ENCODE peak calls at places on chromosomes 2 and 18, in four cellular contexts. X, K, I and Q are unnamed samples.

GRCh38 chr2:31382452-31383120 is 32.0 kb downstream of the XDH start:
- DNase-seq in X (peak), K (no peak), I (peak), Q (no peak)

GRCh38 chr18:62925031-62925688 is 209.8 kb downstream of the PHLPP1 start:
- DNase-seq in X (peak), K (no peak), I (peak), Q (no peak)

GRCh38 chr18:31439807-31440325 is 7.7 kb upstream of the DSG3 start:
- DNase-seq in X (no peak), K (no peak), I (no peak), Q (no peak)

GRCh38 chr2:9364791-9365497 is 58.4 kb downstream of the ITGB1BP1 start:
- DNase-seq in X (no peak), K (no peak), I (no peak), Q (no peak)

GRCh38 chr2:135694711-135695110 is 46.9 kb upstream of the UBXN4 start:
- DNase-seq in X (no peak), K (no peak), I (peak), Q (no peak)

GRCh38 chr2:128354731-128355470 is 36.2 kb upstream of the HS6ST1 start:
- DNase-seq in X (no peak), K (no peak), I (peak), Q (no peak)

GRCh38 chr2:39512434-39512935 is 75.4 kb upstream of the MAP4K3 start:
- DNase-seq in X (no peak), K (peak), I (no peak), Q (no peak)

GRCh38 chr18:45275367-45276113 is 339.7 kb upstream of the SLC14A2 start:
- DNase-seq in X (peak), K (no peak), I (peak), Q (peak)

GRCh38 chr2:10541081-10541480 is 93.0 kb upstream of the ODC1 start:
- DNase-seq in X (no peak), K (no peak), I (no peak), Q (no peak)

GRCh38 chr2:54394392-54394791 is 61.7 kb upstream of the SPTBN1 start:
- DNase-seq in X (no peak), K (no peak), I (peak), Q (no peak)

GRCh38 chr2:95022309-95023221 is 2.9 kb upstream of the MAL start:
- DNase-seq in X (peak), K (no peak), I (peak), Q (peak)

GRCh38 chr2:241842620-241843211 is 16.0 kb downstream of the PDCD1 start:
- DNase-seq in X (no peak), K (no peak), I (no peak), Q (no peak)

GRCh38 chr2:43450617-43451016 is 145.2 kb downstream of the THADA start:
- DNase-seq in X (no peak), K (no peak), I (no peak), Q (no peak)

GRCh38 chr2:172571245-172571644 is 15.4 kb downstream of the PDK1 start:
- DNase-seq in X (no peak), K (no peak), I (no peak), Q (no peak)

GRCh38 chr2:142052220-142052863 is 78.5 kb downstream of the LRP1B start:
- DNase-seq in X (peak), K (no peak), I (no peak), Q (no peak)

GRCh38 chr2:17051558-17051957 is 385.9 kb upstream of the CYRIA start:
- DNase-seq in X (no peak), K (no peak), I (no peak), Q (no peak)

GRCh38 chr2:215950009-215950408 is 63.3 kb downstream of the MREG start:
- DNase-seq in X (peak), K (no peak), I (peak), Q (peak)

GRCh38 chr2:45123521-45124191 is 114.4 kb upstream of the SIX2 start:
- DNase-seq in X (peak), K (no peak), I (no peak), Q (no peak)

GRCh38 chr2:48514591-48514990 is 15.4 kb upstream of the STON1 start:
- DNase-seq in X (no peak), K (peak), I (no peak), Q (no peak)

GRCh38 chr2:202135111-202135874 is 62.2 kb downstream of the KIAA2012 start:
- DNase-seq in X (peak), K (peak), I (peak), Q (no peak)

GRCh38 chr2:120246546-120247300 is 5.9 kb upstream of the RALB start:
- DNase-seq in X (peak), K (no peak), I (no peak), Q (no peak)

GRCh38 chr18:58544616-58545337 is 84.1 kb downstream of the ALPK2 start:
- DNase-seq in X (no peak), K (no peak), I (no peak), Q (no peak)

GRCh38 chr2:128732976-128733431 is 414.3 kb upstream of the HS6ST1 start:
- DNase-seq in X (peak), K (no peak), I (peak), Q (peak)

GRCh38 chr18:36388310-36388709 is 90.8 kb downstream of the FHOD3 start:
- DNase-seq in X (no peak), K (no peak), I (no peak), Q (no peak)

GRCh38 chr2:113173563-113174368 is at the start of gene PSD4:
- DNase-seq in X (no peak), K (no peak), I (no peak), Q (peak)

GRCh38 chr2:64111426-64111825 is 32.8 kb downstream of the PELI1 start:
- DNase-seq in X (no peak), K (no peak), I (peak), Q (no peak)

GRCh38 chr18:3869848-3870247 is 419.9 kb downstream of the TGIF1 start:
- DNase-seq in X (peak), K (no peak), I (peak), Q (peak)

GRCh38 chr18:22564036-22564435 is 146.3 kb upstream of the CTAGE1 start:
- DNase-seq in X (peak), K (no peak), I (no peak), Q (no peak)

GRCh38 chr2:80256396-80257167 is 48.0 kb downstream of the LRRTM1 start:
- DNase-seq in X (peak), K (no peak), I (peak), Q (peak)

GRCh38 chr2:100238471-100238870 is 83.8 kb downstream of the LONRF2 start:
- DNase-seq in X (no peak), K (no peak), I (no peak), Q (no peak)

GRCh38 chr2:173997779-173998178 is 32.6 kb upstream of the SP3 start:
- DNase-seq in X (no peak), K (peak), I (peak), Q (no peak)

GRCh38 chr2:232988444-232988843 is 24.6 kb downstream of the NGEF start:
- DNase-seq in X (peak), K (no peak), I (peak), Q (no peak)